ENCODE peak calls at places on chromosomes 7 and 10, in ten cellular contexts. One of them, this sample, is unnamed.

GRCh38 chr7:101235050-101235449 is 2.6 kb downstream of the CLDN15 start:
- DNase-seq in foreskin fibroblast: no peak
- DNase-seq in HFF-Myc: no peak
- DNase-seq in fibroblast of lung: no peak
- DNase-seq in mammary epithelial cell: no peak
- DNase-seq in nephron progenitor cell: no peak
- DNase-seq in endothelial cell: peak
- DNase-seq in esophagus squamous epithelium: no peak
- DNase-seq in AG04449: no peak
- DNase-seq in RWPE1: no peak
- DNase-seq in this sample: no peak

GRCh38 chr7:135976312-135977019 is 693 bp downstream of the MTPN start:
- DNase-seq in foreskin fibroblast: no peak
- DNase-seq in HFF-Myc: no peak
- DNase-seq in fibroblast of lung: no peak
- DNase-seq in mammary epithelial cell: peak
- DNase-seq in nephron progenitor cell: no peak
- DNase-seq in endothelial cell: peak
- DNase-seq in esophagus squamous epithelium: no peak
- DNase-seq in AG04449: no peak
- DNase-seq in RWPE1: peak
- DNase-seq in this sample: no peak

GRCh38 chr10:66180651-66181318 is 745.1 kb upstream of the LRRTM3 start:
- DNase-seq in foreskin fibroblast: peak
- DNase-seq in HFF-Myc: peak
- DNase-seq in fibroblast of lung: peak
- DNase-seq in mammary epithelial cell: peak
- DNase-seq in nephron progenitor cell: peak
- DNase-seq in endothelial cell: peak
- DNase-seq in esophagus squamous epithelium: no peak
- DNase-seq in AG04449: peak
- DNase-seq in RWPE1: peak
- DNase-seq in this sample: peak

GRCh38 chr7:74364061-74364460 is 74.9 kb downstream of the CLIP2 start:
- DNase-seq in foreskin fibroblast: no peak
- DNase-seq in HFF-Myc: no peak
- DNase-seq in fibroblast of lung: no peak
- DNase-seq in mammary epithelial cell: no peak
- DNase-seq in nephron progenitor cell: no peak
- DNase-seq in endothelial cell: peak
- DNase-seq in esophagus squamous epithelium: no peak
- DNase-seq in AG04449: no peak
- DNase-seq in RWPE1: no peak
- DNase-seq in this sample: peak

GRCh38 chr7:116526897-116527296 is 2.1 kb downstream of the CAV1 start:
- DNase-seq in foreskin fibroblast: peak
- DNase-seq in HFF-Myc: no peak
- DNase-seq in fibroblast of lung: no peak
- DNase-seq in mammary epithelial cell: peak
- DNase-seq in nephron progenitor cell: no peak
- DNase-seq in endothelial cell: no peak
- DNase-seq in esophagus squamous epithelium: no peak
- DNase-seq in AG04449: no peak
- DNase-seq in RWPE1: no peak
- DNase-seq in this sample: no peak

GRCh38 chr7:97012293-97013005 is 7.1 kb downstream of the DLX6 start:
- DNase-seq in foreskin fibroblast: no peak
- DNase-seq in HFF-Myc: no peak
- DNase-seq in fibroblast of lung: no peak
- DNase-seq in mammary epithelial cell: no peak
- DNase-seq in nephron progenitor cell: no peak
- DNase-seq in endothelial cell: no peak
- DNase-seq in esophagus squamous epithelium: no peak
- DNase-seq in AG04449: no peak
- DNase-seq in RWPE1: no peak
- DNase-seq in this sample: no peak

GRCh38 chr7:98352621-98353020 is 48.3 kb downstream of the BAIAP2L1 start:
- DNase-seq in foreskin fibroblast: peak
- DNase-seq in HFF-Myc: peak
- DNase-seq in fibroblast of lung: peak
- DNase-seq in mammary epithelial cell: peak
- DNase-seq in nephron progenitor cell: no peak
- DNase-seq in endothelial cell: no peak
- DNase-seq in esophagus squamous epithelium: no peak
- DNase-seq in AG04449: no peak
- DNase-seq in RWPE1: peak
- DNase-seq in this sample: peak

GRCh38 chr7:105853931-105854419 is 22.4 kb downstream of the ATXN7L1 start:
- DNase-seq in foreskin fibroblast: peak
- DNase-seq in HFF-Myc: peak
- DNase-seq in fibroblast of lung: no peak
- DNase-seq in mammary epithelial cell: no peak
- DNase-seq in nephron progenitor cell: peak
- DNase-seq in endothelial cell: peak
- DNase-seq in esophagus squamous epithelium: no peak
- DNase-seq in AG04449: no peak
- DNase-seq in RWPE1: no peak
- DNase-seq in this sample: no peak

GRCh38 chr10:73797324-73798025 is 12.1 kb downstream of the ZSWIM8 start:
- DNase-seq in foreskin fibroblast: no peak
- DNase-seq in HFF-Myc: no peak
- DNase-seq in fibroblast of lung: no peak
- DNase-seq in mammary epithelial cell: no peak
- DNase-seq in nephron progenitor cell: no peak
- DNase-seq in endothelial cell: no peak
- DNase-seq in esophagus squamous epithelium: no peak
- DNase-seq in AG04449: no peak
- DNase-seq in RWPE1: no peak
- DNase-seq in this sample: no peak

GRCh38 chr7:115191506-115191905 is 269.6 kb downstream of the MDFIC start:
- DNase-seq in foreskin fibroblast: no peak
- DNase-seq in HFF-Myc: no peak
- DNase-seq in fibroblast of lung: no peak
- DNase-seq in mammary epithelial cell: no peak
- DNase-seq in nephron progenitor cell: no peak
- DNase-seq in endothelial cell: no peak
- DNase-seq in esophagus squamous epithelium: no peak
- DNase-seq in AG04449: no peak
- DNase-seq in RWPE1: no peak
- DNase-seq in this sample: no peak

GRCh38 chr10:69086131-69086530 is 1.8 kb upstream of the SRGN start:
- DNase-seq in foreskin fibroblast: peak
- DNase-seq in HFF-Myc: no peak
- DNase-seq in fibroblast of lung: no peak
- DNase-seq in mammary epithelial cell: no peak
- DNase-seq in nephron progenitor cell: no peak
- DNase-seq in endothelial cell: peak
- DNase-seq in esophagus squamous epithelium: no peak
- DNase-seq in AG04449: no peak
- DNase-seq in RWPE1: no peak
- DNase-seq in this sample: no peak

GRCh38 chr7:5354460-5355279 is 69.0 kb downstream of the TNRC18 start:
- DNase-seq in foreskin fibroblast: peak
- DNase-seq in HFF-Myc: no peak
- DNase-seq in fibroblast of lung: peak
- DNase-seq in mammary epithelial cell: peak
- DNase-seq in nephron progenitor cell: no peak
- DNase-seq in endothelial cell: no peak
- DNase-seq in esophagus squamous epithelium: no peak
- DNase-seq in AG04449: no peak
- DNase-seq in RWPE1: no peak
- DNase-seq in this sample: peak

GRCh38 chr7:39407139-39407538 is 159.1 kb upstream of the YAE1 start:
- DNase-seq in foreskin fibroblast: no peak
- DNase-seq in HFF-Myc: no peak
- DNase-seq in fibroblast of lung: no peak
- DNase-seq in mammary epithelial cell: no peak
- DNase-seq in nephron progenitor cell: peak
- DNase-seq in endothelial cell: no peak
- DNase-seq in esophagus squamous epithelium: no peak
- DNase-seq in AG04449: no peak
- DNase-seq in RWPE1: no peak
- DNase-seq in this sample: no peak

GRCh38 chr10:5947471-5948207 is 29.7 kb downstream of the IL15RA start:
- DNase-seq in foreskin fibroblast: no peak
- DNase-seq in HFF-Myc: no peak
- DNase-seq in fibroblast of lung: no peak
- DNase-seq in mammary epithelial cell: no peak
- DNase-seq in nephron progenitor cell: no peak
- DNase-seq in endothelial cell: no peak
- DNase-seq in esophagus squamous epithelium: no peak
- DNase-seq in AG04449: no peak
- DNase-seq in RWPE1: no peak
- DNase-seq in this sample: no peak

GRCh38 chr7:82044497-82045080 is 274.7 kb upstream of the HGF start:
- DNase-seq in foreskin fibroblast: peak
- DNase-seq in HFF-Myc: no peak
- DNase-seq in fibroblast of lung: peak
- DNase-seq in mammary epithelial cell: peak
- DNase-seq in nephron progenitor cell: peak
- DNase-seq in endothelial cell: peak
- DNase-seq in esophagus squamous epithelium: no peak
- DNase-seq in AG04449: no peak
- DNase-seq in RWPE1: peak
- DNase-seq in this sample: peak

DNA sequence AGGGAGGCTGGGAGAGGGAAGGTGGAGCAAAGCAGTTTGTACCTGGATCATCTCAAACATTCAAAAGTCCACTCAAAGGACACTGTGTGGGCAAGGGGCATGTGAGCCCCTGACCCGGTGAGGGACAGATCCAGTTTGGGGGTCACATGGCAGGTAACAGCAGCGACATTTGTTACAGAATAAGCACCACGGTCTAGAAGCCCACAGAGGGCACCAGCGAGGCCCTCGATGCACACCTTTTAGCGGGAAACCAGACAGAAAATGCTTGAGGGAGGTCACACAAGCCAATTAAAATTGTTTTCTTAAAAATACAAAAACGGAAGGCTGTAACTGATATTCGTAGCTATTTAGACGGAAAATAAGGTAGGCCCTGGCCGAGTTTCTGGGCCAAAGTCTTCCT is 144.4 kb downstream of the ZMYND11 start:
- DNase-seq in foreskin fibroblast: no peak
- DNase-seq in HFF-Myc: no peak
- DNase-seq in fibroblast of lung: no peak
- DNase-seq in mammary epithelial cell: no peak
- DNase-seq in nephron progenitor cell: no peak
- DNase-seq in endothelial cell: no peak
- DNase-seq in esophagus squamous epithelium: no peak
- DNase-seq in AG04449: no peak
- DNase-seq in RWPE1: no peak
- DNase-seq in this sample: no peak
- TF ChIP-seq CTCF in foreskin fibroblast: no peak
- TF ChIP-seq CTCF in HFF-Myc: peak
- TF ChIP-seq CTCF in fibroblast of lung: no peak
- TF ChIP-seq CTCF in mammary epithelial cell: no peak
- TF ChIP-seq CTCF in nephron progenitor cell: no peak
- TF ChIP-seq CTCF in endothelial cell: no peak
- TF ChIP-seq CTCF in esophagus squamous epithelium: no peak
- TF ChIP-seq CTCF in AG04449: no peak
- TF ChIP-seq CTCF in RWPE1: no peak
- TF ChIP-seq CTCF in this sample: no peak

GRCh38 chr10:95391570-95392249 is 100.9 kb upstream of the PDLIM1 start:
- DNase-seq in foreskin fibroblast: peak
- DNase-seq in HFF-Myc: peak
- DNase-seq in fibroblast of lung: peak
- DNase-seq in mammary epithelial cell: peak
- DNase-seq in nephron progenitor cell: peak
- DNase-seq in endothelial cell: no peak
- DNase-seq in esophagus squamous epithelium: no peak
- DNase-seq in AG04449: no peak
- DNase-seq in RWPE1: peak
- DNase-seq in this sample: peak
- TF ChIP-seq CTCF in foreskin fibroblast: no peak
- TF ChIP-seq CTCF in HFF-Myc: peak
- TF ChIP-seq CTCF in fibroblast of lung: peak
- TF ChIP-seq CTCF in mammary epithelial cell: peak
- TF ChIP-seq CTCF in nephron progenitor cell: no peak
- TF ChIP-seq CTCF in endothelial cell: no peak
- TF ChIP-seq CTCF in esophagus squamous epithelium: no peak
- TF ChIP-seq CTCF in AG04449: peak
- TF ChIP-seq CTCF in RWPE1: no peak
- TF ChIP-seq CTCF in this sample: peak

DNA sequence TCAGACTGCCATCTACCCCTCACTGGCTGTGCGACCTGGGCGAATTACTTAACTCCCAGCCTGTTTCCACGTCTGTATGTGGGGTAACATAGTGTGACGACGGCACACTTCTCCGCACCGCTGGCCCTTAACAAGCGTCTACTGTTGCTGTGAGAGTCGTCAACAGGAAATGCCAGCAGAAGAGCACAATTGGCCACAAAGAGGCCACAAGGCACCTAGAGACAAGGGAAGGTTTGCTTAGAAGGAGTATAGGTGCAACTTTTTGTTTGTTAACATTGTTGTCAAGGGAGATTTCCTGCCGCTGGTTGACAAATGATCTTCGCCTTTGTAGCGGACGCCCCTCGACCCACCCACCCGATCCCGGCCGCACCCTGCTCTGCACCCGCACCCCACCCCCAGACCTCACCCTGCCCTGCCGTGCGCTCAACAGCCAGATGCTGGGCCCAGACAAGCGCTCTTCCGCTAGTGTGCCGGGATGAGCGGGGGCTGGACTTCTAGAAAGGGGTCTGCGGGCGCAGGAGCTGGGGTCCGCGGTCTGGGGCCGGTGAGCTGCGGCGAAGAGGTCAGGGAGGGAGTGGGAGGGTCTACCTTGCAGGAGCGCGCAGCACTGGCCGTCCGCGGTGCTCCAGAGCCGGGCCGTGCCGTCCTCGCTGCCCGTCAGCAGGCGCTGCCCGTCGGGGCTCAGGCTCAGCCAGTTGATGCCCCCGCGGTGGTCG is 841 bp downstream of the WDR86 start:
- DNase-seq in foreskin fibroblast: no peak
- DNase-seq in HFF-Myc: no peak
- DNase-seq in fibroblast of lung: peak
- DNase-seq in mammary epithelial cell: no peak
- DNase-seq in nephron progenitor cell: peak
- DNase-seq in endothelial cell: peak
- DNase-seq in esophagus squamous epithelium: no peak
- DNase-seq in AG04449: no peak
- DNase-seq in RWPE1: no peak
- DNase-seq in this sample: no peak
- TF ChIP-seq CTCF in foreskin fibroblast: no peak
- TF ChIP-seq CTCF in HFF-Myc: no peak
- TF ChIP-seq CTCF in fibroblast of lung: no peak
- TF ChIP-seq CTCF in mammary epithelial cell: no peak
- TF ChIP-seq CTCF in nephron progenitor cell: no peak
- TF ChIP-seq CTCF in endothelial cell: no peak
- TF ChIP-seq CTCF in esophagus squamous epithelium: no peak
- TF ChIP-seq CTCF in AG04449: no peak
- TF ChIP-seq CTCF in RWPE1: no peak
- TF ChIP-seq CTCF in this sample: no peak

DNA sequence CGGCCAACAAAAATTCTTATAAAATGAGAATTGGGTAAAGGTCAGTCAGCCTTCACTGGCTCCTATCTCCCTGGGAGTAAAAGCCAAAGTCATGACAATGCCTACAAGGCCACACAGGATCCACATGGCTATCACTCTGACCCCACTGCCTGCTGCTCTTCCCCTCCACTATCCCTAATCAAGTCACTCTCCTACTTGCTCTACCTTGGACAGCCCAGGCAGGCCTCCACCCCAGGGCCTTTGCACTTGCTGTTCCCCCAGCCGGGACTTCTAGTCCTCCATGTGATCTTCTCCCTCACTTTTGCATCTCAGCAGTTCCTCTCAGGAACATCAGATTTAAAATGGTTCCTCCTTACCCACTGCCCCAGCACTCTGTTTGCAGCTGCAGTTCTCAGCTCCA is 50.6 kb downstream of the PRR15 start:
- DNase-seq in foreskin fibroblast: no peak
- DNase-seq in HFF-Myc: no peak
- DNase-seq in fibroblast of lung: no peak
- DNase-seq in mammary epithelial cell: no peak
- DNase-seq in nephron progenitor cell: no peak
- DNase-seq in endothelial cell: no peak
- DNase-seq in esophagus squamous epithelium: no peak
- DNase-seq in AG04449: no peak
- DNase-seq in RWPE1: no peak
- DNase-seq in this sample: no peak
- TF ChIP-seq CTCF in foreskin fibroblast: no peak
- TF ChIP-seq CTCF in HFF-Myc: no peak
- TF ChIP-seq CTCF in fibroblast of lung: no peak
- TF ChIP-seq CTCF in mammary epithelial cell: no peak
- TF ChIP-seq CTCF in nephron progenitor cell: no peak
- TF ChIP-seq CTCF in endothelial cell: no peak
- TF ChIP-seq CTCF in esophagus squamous epithelium: no peak
- TF ChIP-seq CTCF in AG04449: no peak
- TF ChIP-seq CTCF in RWPE1: no peak
- TF ChIP-seq CTCF in this sample: no peak